ENCODE peak calls at places on chromosomes 16 and 17, in five cellular contexts. W is PC-3, G is GM23338, C is PC-9, P is MM.1S. N is an unnamed sample. For H3F3A, the result is how much of the 10 kb centered on the place peaks cover.

GRCh38 chr16:67391424-67392300 is 1.6 kb downstream of the TPPP3 start:
- DNase-seq in W (no peak), G (no peak), C (no peak), P (no peak), N (peak)

GRCh38 chr16:79593754-79594153 is 6.8 kb downstream of the MAF start:
- DNase-seq in W (no peak), G (no peak), C (no peak), P (no peak), N (no peak)

GRCh38 chr17:77247048-77247541 is 106.3 kb downstream of the SEC14L1 start:
- DNase-seq in W (peak), G (peak), C (peak), P (peak), N (peak)

GRCh38 chr17:30838187-30838807 is 6.5 kb downstream of the ATAD5 start:
- DNase-seq in W (no peak), G (no peak), C (no peak), P (no peak), N (no peak)

GRCh38 chr17:78325076-78325712 is 34.7 kb downstream of the SOCS3 start:
- DNase-seq in W (no peak), G (no peak), C (no peak), P (no peak), N (peak)

GRCh38 chr16:875182-876040 is 74.9 kb upstream of the GNG13 start:
- DNase-seq in W (no peak), G (no peak), C (no peak), P (no peak), N (no peak)

GRCh38 chr16:27795992-27796614 is 246.2 kb downstream of the KATNIP start:
- DNase-seq in W (peak), G (peak), C (peak), P (peak), N (peak)

GRCh38 chr16:66953462-66954096 is 7.5 kb upstream of the CES3 start:
- DNase-seq in W (no peak), G (no peak), C (no peak), P (no peak), N (no peak)

GRCh38 chr16:50040710-50041109 is 15.7 kb downstream of the CNEP1R1 start:
- DNase-seq in W (no peak), G (no peak), C (no peak), P (no peak), N (no peak)

GRCh38 chr17:82121246-82121645 is 23.2 kb upstream of the FASN start:
- DNase-seq in W (no peak), G (no peak), C (no peak), P (no peak), N (no peak)

GRCh38 chr17:15289285-15290185 is 24.4 kb upstream of the PMP22 start:
- DNase-seq in W (peak), G (no peak), C (no peak), P (no peak), N (peak)

GRCh38 chr16:57538235-57538711 is 1.9 kb upstream of the CCDC102A start:
- DNase-seq in W (no peak), G (no peak), C (no peak), P (no peak), N (no peak)

GRCh38 chr17:51255673-51256072 is 4.2 kb downstream of the MBTD1 start:
- DNase-seq in W (no peak), G (no peak), C (no peak), P (no peak), N (no peak)

GRCh38 chr16:50326835-50327465 is 41.8 kb downstream of the BRD7 start:
- DNase-seq in W (peak), G (peak), C (no peak), P (peak), N (peak)

GRCh38 chr17:7587831-7588230 is 2.1 kb downstream of the SOX15 start:
- DNase-seq in W (peak), G (no peak), C (peak), P (no peak), N (no peak)
- H3F3A ChIP-seq in W (under half), G (under half), C (under half), P (under half), N (under half)

DNA sequence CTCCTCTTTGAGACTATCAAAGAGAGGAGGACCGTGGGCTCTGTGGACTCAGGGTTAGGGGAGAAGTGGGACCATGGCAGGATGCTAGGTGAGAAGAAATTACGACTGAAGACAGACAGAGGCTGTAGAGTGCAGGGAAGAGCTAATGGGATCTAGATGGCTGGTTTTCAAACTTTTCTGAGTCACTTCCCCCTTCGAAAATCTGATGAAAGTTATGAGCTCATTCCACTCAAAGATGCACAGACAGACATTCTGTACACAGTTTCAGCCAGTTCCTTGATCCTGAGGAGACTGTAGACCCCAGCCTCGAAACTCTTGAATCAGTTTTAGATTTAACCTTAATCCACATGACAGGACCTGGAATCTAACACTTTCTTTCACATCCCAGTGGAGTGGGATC is 40.7 kb downstream of the RGS9 start:
- DNase-seq in W (peak), G (no peak), C (no peak), P (no peak), N (peak)
- H3F3A ChIP-seq in W (under half), G (under half), C (under half), P (under half), N (under half)

GRCh38 chr17:1742371-1743093 is at the start of gene SERPINF2:
- DNase-seq in W (no peak), G (no peak), C (no peak), P (no peak), N (no peak)

GRCh38 chr17:1746975-1747543 is 4.4 kb downstream of the SERPINF2 start:
- DNase-seq in W (no peak), G (peak), C (no peak), P (no peak), N (no peak)

GRCh38 chr17:1744551-1745512 is 2.2 kb downstream of the SERPINF2 start:
- DNase-seq in W (no peak), G (no peak), C (no peak), P (no peak), N (peak)

GRCh38 chr17:1745513-1746020 is 2.9 kb downstream of the SERPINF2 start:
- DNase-seq in W (no peak), G (no peak), C (no peak), P (no peak), N (no peak)

GRCh38 chr17:1743094-1743452 is 402 bp downstream of the SERPINF2 start:
- DNase-seq in W (no peak), G (no peak), C (no peak), P (no peak), N (no peak)
- H3F3A ChIP-seq in W (under half), G (under half), C (under half), P (under half), N (under half)

GRCh38 chr16:81803332-81803731 is 24.2 kb downstream of the PLCG2 start:
- DNase-seq in W (no peak), G (no peak), C (no peak), P (no peak), N (no peak)
- H3F3A ChIP-seq in W (under half), G (under half), C (under half), P (under half), N (under half)

N was measured in GM23248.